ENCODE peak calls at places on chromosome 16, in seven cellular contexts. P is HCT116, U is SK-N-SH, D is HepG2, M is GM12878, Q is K562, X is H1. J is an unnamed sample.
A peak's percentile ranks its signal among the peaks of the same experiment; 100 is the strongest.

GRCh38 chr16:51116353-51116752 is 34.7 kb downstream of the SALL1 start:
- DNase-seq in Q (no peak), P (no peak), M (no peak), D (no peak), X (no peak), U (no peak), J (no peak)

GRCh38 chr16:87075319-87075860 is 241.8 kb downstream of the C16orf95 start:
- DNase-seq in P (no peak), M (no peak), Q (no peak), X (no peak), D (no peak), U (no peak), J (no peak)

GRCh38 chr16:81333356-81333755 is 18.6 kb downstream of the GAN start:
- DNase-seq in Q (no peak), P (no peak), X (no peak), M (no peak), U (no peak), D (no peak), J (no peak)

GRCh38 chr16:70683146-70683944 is 2.5 kb downstream of the MTSS2 start:
- DNase-seq in U (no peak), D (no peak), Q (no peak), X (no peak), M (no peak), P (no peak), J (no peak)

GRCh38 chr16:9372934-9373890 is 281.8 kb downstream of the HAPSTR1 start:
- DNase-seq in U (no peak), M (no peak), X (no peak), Q (no peak), P (no peak), D (no peak), J (no peak)

GRCh38 chr16:66662445-66663194 is 33.9 kb downstream of the CMTM4 start:
- DNase-seq in X (no peak), U (peak; percentile 45), P (peak; percentile 21), D (peak; percentile 64), M (no peak), Q (peak; percentile 42), J (no peak)

GRCh38 chr16:13441675-13442074 is 478.3 kb upstream of the ERCC4 start:
- DNase-seq in M (no peak), P (no peak), X (no peak), D (no peak), U (no peak), Q (no peak), J (no peak)

GRCh38 chr16:22419908-22420307 is 45.5 kb upstream of the CDR2 start:
- DNase-seq in D (no peak), U (no peak), X (peak; percentile 35), Q (no peak), P (no peak), M (no peak), J (no peak)

GRCh38 chr16:67191995-67192681 is at the start of gene E2F4:
- DNase-seq in U (peak; percentile 97), D (peak; percentile 88), Q (peak; percentile 90), X (peak; percentile 88), P (peak; percentile 85), M (peak; percentile 66), J (peak; percentile 88)

GRCh38 chr16:5041604-5042133 is 7.9 kb upstream of the NAGPA start:
- DNase-seq in D (no peak), U (no peak), Q (no peak), P (peak; percentile 58), X (no peak), M (peak; percentile 41), J (peak; percentile 19)

GRCh38 chr16:19003935-19004334 is 20.2 kb downstream of the TMC7 start:
- DNase-seq in D (peak; percentile 53), M (no peak), P (no peak), Q (peak; percentile 41), X (no peak), U (no peak), J (no peak)

GRCh38 chr16:49586466-49586865 is 212.9 kb downstream of the C16orf78 start:
- DNase-seq in Q (no peak), X (no peak), M (no peak), D (no peak), U (no peak), P (no peak), J (no peak)

GRCh38 chr16:19192865-19193264 is 24.8 kb downstream of the SYT17 start:
- DNase-seq in P (no peak), Q (no peak), D (no peak), U (no peak), X (no peak), M (no peak), J (no peak)

GRCh38 chr16:77967054-77968035 is 55.0 kb upstream of the CLEC3A start:
- DNase-seq in X (peak; percentile 62), U (no peak), Q (no peak), M (no peak), P (no peak), D (no peak), J (no peak)

GRCh38 chr16:69193860-69194259 is 6.9 kb downstream of the SNTB2 start:
- DNase-seq in P (no peak), M (no peak), Q (no peak), D (peak; percentile 61), X (no peak), U (peak; percentile 27), J (no peak)

GRCh38 chr16:57462978-57463362 is 491 bp downstream of the POLR2C start:
- DNase-seq in U (peak; percentile 55), P (no peak), M (no peak), Q (no peak), D (no peak), X (no peak), J (no peak)

GRCh38 chr16:49378238-49378637 is 4.6 kb downstream of the C16orf78 start:
- DNase-seq in X (peak; percentile 23), U (no peak), D (no peak), Q (no peak), M (no peak), P (no peak), J (no peak)

GRCh38 chr16:5616841-5617240 is 519.2 kb upstream of the EEF2KMT start:
- DNase-seq in Q (no peak), M (no peak), X (no peak), U (peak; percentile 14), D (no peak), P (no peak), J (no peak)

GRCh38 chr16:30652718-30653117 is 2.0 kb downstream of the PRR14 start:
- DNase-seq in X (no peak), Q (no peak), M (no peak), U (no peak), D (no peak), P (no peak), J (no peak)

GRCh38 chr16:24499193-24499814 is 40.1 kb upstream of the RBBP6 start:
- DNase-seq in M (no peak), Q (peak; percentile 47), X (peak; percentile 77), P (peak; percentile 37), D (peak; percentile 21), U (peak; percentile 47), J (peak; percentile 53)

GRCh38 chr16:80557037-80557436 is 16.2 kb downstream of the DYNLRB2 start:
- DNase-seq in U (no peak), Q (no peak), P (no peak), M (no peak), X (no peak), D (no peak), J (no peak)

GRCh38 chr16:29738514-29738913 is 7.3 kb downstream of the C16orf54 start:
- DNase-seq in D (no peak), M (peak; percentile 76), P (no peak), Q (no peak), U (no peak), X (no peak), J (peak; percentile 54)

DNA sequence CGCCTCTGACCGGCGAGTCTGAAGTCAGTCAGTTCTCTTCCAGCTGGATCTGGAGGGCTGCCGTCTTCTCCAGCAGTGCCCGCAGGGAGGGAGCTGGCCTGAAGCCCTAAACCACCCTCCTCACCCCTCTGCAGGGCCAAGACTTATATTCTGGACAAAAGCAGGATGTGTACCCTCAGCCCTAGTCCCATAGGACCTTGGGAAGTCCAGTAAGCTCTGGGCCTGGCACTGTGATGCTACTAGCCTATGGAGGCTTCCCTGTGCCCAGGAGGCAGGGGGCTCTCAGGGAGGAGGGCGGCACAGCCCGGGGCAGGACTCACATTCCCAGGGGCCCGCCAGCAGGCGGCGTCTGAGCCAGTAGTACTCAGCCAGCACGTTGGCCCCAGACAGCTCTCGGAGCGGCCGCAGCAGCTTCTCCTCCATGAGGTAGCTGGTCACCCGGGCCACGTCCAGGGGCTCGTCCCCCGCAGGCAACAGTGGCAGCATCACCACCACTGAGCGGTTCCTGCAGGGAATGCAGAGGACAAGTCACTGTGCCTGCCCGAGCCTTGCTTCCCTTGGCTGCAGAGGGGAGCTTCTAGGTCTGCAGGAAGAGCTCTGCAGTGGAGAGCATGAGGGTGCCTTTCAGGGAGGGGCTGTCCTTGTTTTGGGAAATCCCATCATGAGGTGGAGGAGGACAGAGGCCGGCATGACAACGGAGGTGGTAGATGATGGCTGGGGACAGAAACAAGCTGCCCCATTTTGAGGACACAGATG is 41.7 kb downstream of the RMI2 start:
- DNase-seq in Q (peak; percentile 76), M (no peak), P (no peak), U (no peak), X (peak; percentile 92), D (peak; percentile 74), J (no peak)
- TF ChIP-seq JUND in Q (no peak), M (no peak), P (no peak), U (no peak), X (peak; percentile 13), D (no peak), J (no peak)

GRCh38 chr16:89407282-89407924 is 83.0 kb downstream of the ANKRD11 start:
- DNase-seq in Q (no peak), U (no peak), D (no peak), M (no peak), P (no peak), X (no peak), J (no peak)
- TF ChIP-seq JUND in Q (no peak), U (no peak), D (no peak), M (no peak), P (no peak), X (no peak), J (no peak)

DNA sequence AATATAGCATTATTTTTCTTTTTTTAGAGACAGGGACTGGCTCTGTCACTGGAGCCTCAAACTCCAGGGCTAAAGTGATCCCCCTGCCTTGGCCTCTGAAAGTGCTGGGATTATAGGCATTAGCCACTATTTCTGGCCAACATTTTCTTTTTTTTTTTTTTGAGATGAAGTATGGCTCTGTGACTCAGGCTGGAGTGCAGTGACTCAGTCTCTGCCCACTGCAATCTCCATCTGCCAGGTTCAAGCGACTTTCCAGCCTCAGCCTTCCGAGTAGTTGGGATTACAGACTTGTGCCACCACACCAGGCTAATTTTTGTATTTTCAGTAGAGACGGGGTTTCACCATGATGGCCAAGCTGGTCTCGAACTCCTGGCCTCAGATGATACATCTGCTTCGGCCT is 2.1 kb upstream of the DUXB start:
- DNase-seq in M (no peak), D (no peak), Q (no peak), X (no peak), U (no peak), P (no peak), J (no peak)
- TF ChIP-seq JUND in M (no peak), D (no peak), Q (no peak), X (no peak), U (no peak), P (no peak), J (no peak)

GRCh38 chr16:73095885-73096341 is 48.0 kb upstream of the ZFHX3 start:
- DNase-seq in Q (no peak), U (peak; percentile 65), X (no peak), P (no peak), D (no peak), M (no peak), J (no peak)
- TF ChIP-seq JUND in Q (no peak), U (no peak), X (no peak), P (no peak), D (no peak), M (no peak), J (no peak)